ENCODE peak calls at places on chromosomes 11 and 22, in ten cellular contexts. U, W, G, F, K, R, L, X, D and A are unnamed samples.

GRCh38 chr22:48945621-48946458 is 881.8 kb downstream of the BRD1 start:
- DNase-seq in D (no peak), L (no peak), F (no peak), X (no peak), K (no peak), U (no peak), W (no peak), R (peak; percentile 10), G (no peak), A (no peak)

GRCh38 chr11:118260353-118260752 is 3.7 kb downstream of the MPZL2 start:
- DNase-seq in R (peak; percentile 16), G (no peak), W (no peak), K (no peak), U (no peak), F (no peak), X (no peak), L (no peak), D (no peak), A (no peak)

GRCh38 chr11:72836111-72836510 is 21.9 kb downstream of the ATG16L2 start:
- DNase-seq in F (no peak), X (no peak), R (no peak), L (no peak), U (peak; percentile 40), D (no peak), W (no peak), G (peak; percentile 46), K (no peak), A (no peak)

GRCh38 chr11:116046127-116046526 is 541.9 kb upstream of the CADM1 start:
- DNase-seq in D (no peak), R (no peak), X (no peak), U (no peak), K (no peak), W (no peak), F (no peak), G (no peak), L (no peak), A (no peak)

GRCh38 chr22:29310863-29311339 is 4.5 kb downstream of the GAS2L1 start:
- DNase-seq in R (peak; percentile 94), X (peak; percentile 83), W (peak; percentile 96), G (peak; percentile 99), U (peak; percentile 95), K (peak; percentile 97), L (peak; percentile 97), D (peak; percentile 96), F (peak; percentile 95), A (peak; percentile 99)

GRCh38 chr11:114821626-114822025 is 143.3 kb downstream of the NXPE2 start:
- DNase-seq in D (no peak), G (no peak), W (peak; percentile 26), L (no peak), F (no peak), R (no peak), K (no peak), X (no peak), U (no peak), A (no peak)

GRCh38 chr11:113578715-113579250 is 103.6 kb upstream of the DRD2 start:
- DNase-seq in F (no peak), W (no peak), X (no peak), L (no peak), D (no peak), G (no peak), U (no peak), R (no peak), K (no peak), A (no peak)

GRCh38 chr11:108224908-108225786 is 2.3 kb downstream of the ATM start:
- DNase-seq in R (no peak), X (no peak), F (no peak), U (no peak), L (no peak), W (no peak), G (no peak), D (no peak), K (no peak), A (no peak)

GRCh38 chr11:28009383-28009782 is 98.6 kb downstream of the KIF18A start:
- DNase-seq in L (no peak), D (peak; percentile 83), X (no peak), K (peak; percentile 41), G (peak; percentile 69), F (no peak), R (no peak), W (peak; percentile 73), U (no peak), A (no peak)

GRCh38 chr11:44310456-44311272 is 725 bp upstream of the ALX4 start:
- DNase-seq in D (no peak), L (no peak), F (no peak), U (no peak), K (no peak), G (no peak), X (no peak), R (no peak), W (no peak), A (no peak)

GRCh38 chr11:108511851-108512474 is 13.8 kb upstream of the POGLUT3 start:
- DNase-seq in U (no peak), L (no peak), X (peak; percentile 91), K (peak; percentile 71), F (no peak), G (peak; percentile 2), R (no peak), W (peak; percentile 89), D (peak; percentile 39), A (no peak)

GRCh38 chr11:63427971-63428508 is 58.5 kb downstream of the SLC22A9 start:
- DNase-seq in W (no peak), R (peak; percentile 19), L (no peak), D (no peak), U (no peak), K (no peak), G (no peak), F (no peak), X (no peak), A (no peak)

GRCh38 chr11:9875402-9875801 is 211.5 kb downstream of the SWAP70 start:
- DNase-seq in U (no peak), G (no peak), D (no peak), W (no peak), K (no peak), L (no peak), R (no peak), F (no peak), X (no peak), A (no peak)

GRCh38 chr11:61472282-61472681 is 36.3 kb upstream of the LRRC10B start:
- DNase-seq in L (peak; percentile 77), X (no peak), W (peak; percentile 63), K (no peak), F (no peak), U (no peak), D (peak; percentile 81), R (peak; percentile 34), G (peak; percentile 64), A (no peak)

GRCh38 chr11:76788661-76789442 is 5.7 kb downstream of the TSKU start:
- DNase-seq in W (no peak), R (peak; percentile 96), D (no peak), L (peak; percentile 47), U (peak; percentile 35), F (peak; percentile 58), G (no peak), K (no peak), X (no peak), A (peak; percentile 19)

GRCh38 chr11:65695459-65696241 is 16.4 kb upstream of the KAT5 start:
- DNase-seq in U (no peak), G (peak; percentile 51), W (no peak), D (peak; percentile 32), R (peak; percentile 85), X (peak; percentile 32), L (no peak), F (peak; percentile 70), K (no peak), A (no peak)

GRCh38 chr11:109967121-109967520 is 126.1 kb upstream of the ZC3H12C start:
- DNase-seq in R (no peak), L (no peak), X (no peak), U (no peak), F (no peak), G (no peak), W (no peak), K (no peak), D (no peak), A (no peak)

GRCh38 chr11:68827733-68828132 is 14.0 kb downstream of the CPT1A start:
- DNase-seq in K (no peak), D (no peak), W (no peak), G (no peak), L (no peak), R (no peak), X (no peak), U (no peak), F (no peak), A (no peak)
- TF ChIP-seq CTCF in K (peak; percentile 12), D (no peak), W (no peak), G (no peak), L (no peak), R (no peak), X (peak; percentile 7), U (no peak), F (no peak), A (peak; percentile 10)

GRCh38 chr11:363948-364761 is 5.1 kb upstream of the B4GALNT4 start:
- DNase-seq in R (peak; percentile 75), U (peak; percentile 52), K (peak; percentile 24), W (no peak), F (peak; percentile 55), X (no peak), L (no peak), D (peak; percentile 25), G (no peak), A (peak; percentile 48)
- TF ChIP-seq CTCF in R (peak; percentile 45), U (peak; percentile 25), K (peak; percentile 63), W (peak; percentile 22), F (peak; percentile 59), X (peak; percentile 37), L (peak; percentile 22), D (peak; percentile 32), G (peak; percentile 28), A (peak; percentile 35)

DNA sequence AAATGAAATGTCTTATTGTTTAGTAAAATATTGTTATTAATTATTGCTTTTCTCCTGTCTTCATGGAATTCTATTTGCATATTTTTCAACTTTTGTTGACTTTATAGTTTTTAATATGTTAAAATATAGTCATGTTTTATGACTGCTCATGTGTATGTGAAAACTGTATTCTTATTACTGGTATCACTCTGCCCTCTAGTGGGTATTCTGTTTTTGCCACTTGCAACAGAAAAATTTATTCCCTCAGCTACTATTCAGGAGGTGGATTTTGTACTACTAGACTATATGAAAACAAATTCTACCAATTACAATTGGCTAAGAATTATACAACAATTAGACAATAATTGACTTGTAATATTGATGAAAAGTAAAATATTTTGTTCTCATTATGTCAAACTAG is 45.0 kb downstream of the OR4C6 start:
- DNase-seq in U (no peak), W (peak; percentile 9), X (no peak), G (peak; percentile 36), F (no peak), R (no peak), L (no peak), K (peak; percentile 12), D (peak; percentile 37), A (no peak)
- TF ChIP-seq CTCF in U (peak; percentile 66), W (peak; percentile 48), X (peak; percentile 31), G (peak; percentile 62), F (no peak), R (peak; percentile 52), L (peak; percentile 21), K (peak; percentile 78), D (peak; percentile 55), A (no peak)

DNA sequence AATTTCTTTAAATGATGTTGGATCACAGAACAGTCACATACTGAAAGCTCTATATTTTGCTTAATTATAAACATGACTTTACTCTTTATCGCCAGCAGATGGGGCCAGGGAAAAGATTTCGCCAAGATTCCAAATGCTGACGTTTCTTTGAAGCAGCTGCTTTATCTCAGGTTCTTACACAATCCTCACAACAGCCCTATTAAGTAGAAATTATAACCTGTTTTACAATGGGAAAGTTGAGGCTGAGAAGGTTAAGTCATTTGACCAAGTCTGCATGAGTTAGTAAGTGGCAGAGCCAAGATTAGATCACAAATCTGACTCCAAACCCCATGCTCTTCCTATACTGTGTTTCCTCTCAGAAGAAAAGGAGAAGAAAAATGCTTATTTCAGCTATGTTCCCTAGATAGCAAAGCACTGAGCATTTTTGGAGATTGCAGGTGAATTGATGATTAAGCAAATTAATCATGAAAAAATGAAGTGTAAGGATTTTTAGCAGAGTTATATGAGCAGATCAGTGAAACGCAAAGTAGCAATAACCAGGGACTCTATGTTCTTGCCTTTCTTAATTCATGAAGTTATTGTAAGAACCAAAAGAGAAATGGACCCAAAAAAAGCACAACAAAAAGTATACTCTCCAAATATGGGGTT is 79.0 kb downstream of the AASDHPPT start:
- DNase-seq in U (no peak), L (no peak), R (peak; percentile 19), K (peak; percentile 48), F (no peak), W (peak; percentile 79), X (peak; percentile 43), D (peak; percentile 94), G (peak; percentile 90), A (no peak)
- TF ChIP-seq CTCF in U (peak; percentile 49), L (no peak), R (no peak), K (peak; percentile 80), F (no peak), W (peak; percentile 64), X (peak; percentile 55), D (peak; percentile 65), G (peak; percentile 42), A (no peak)